ENCODE peak calls at places on chromosome 16, in eight cellular contexts. One of them, this sample, is unnamed.

GRCh38 chr16:20676867-20677266 is 20.6 kb downstream of the ACSM1 start:
- DNase-seq in substantia nigra: no peak
- DNase-seq in GM03348: no peak
- DNase-seq in amygdala: no peak
- DNase-seq in Caco-2: no peak
- DNase-seq in iris pigment epithelial cell: no peak
- DNase-seq in C1 segment of cervical spinal cord: no peak
- DNase-seq in AG10803: no peak
- DNase-seq in this sample: no peak

GRCh38 chr16:84754353-84754856 is 54.6 kb downstream of the USP10 start:
- DNase-seq in substantia nigra: peak
- DNase-seq in GM03348: peak
- DNase-seq in amygdala: no peak
- DNase-seq in Caco-2: peak
- DNase-seq in iris pigment epithelial cell: peak
- DNase-seq in C1 segment of cervical spinal cord: peak
- DNase-seq in AG10803: peak
- DNase-seq in this sample: peak

GRCh38 chr16:61233718-61234117 is 802.5 kb downstream of the CDH8 start:
- DNase-seq in substantia nigra: no peak
- DNase-seq in GM03348: no peak
- DNase-seq in amygdala: no peak
- DNase-seq in Caco-2: no peak
- DNase-seq in iris pigment epithelial cell: no peak
- DNase-seq in C1 segment of cervical spinal cord: no peak
- DNase-seq in AG10803: peak
- DNase-seq in this sample: no peak

GRCh38 chr16:11418506-11418905 is 73.2 kb downstream of the RMI2 start:
- DNase-seq in substantia nigra: no peak
- DNase-seq in GM03348: no peak
- DNase-seq in amygdala: no peak
- DNase-seq in Caco-2: no peak
- DNase-seq in iris pigment epithelial cell: no peak
- DNase-seq in C1 segment of cervical spinal cord: no peak
- DNase-seq in AG10803: peak
- DNase-seq in this sample: peak

GRCh38 chr16:474420-475122 is 49.1 kb downstream of the RAB11FIP3 start:
- DNase-seq in substantia nigra: no peak
- DNase-seq in GM03348: no peak
- DNase-seq in amygdala: no peak
- DNase-seq in Caco-2: no peak
- DNase-seq in iris pigment epithelial cell: no peak
- DNase-seq in C1 segment of cervical spinal cord: no peak
- DNase-seq in AG10803: no peak
- DNase-seq in this sample: no peak

GRCh38 chr16:85187002-85187401 is 74.7 kb upstream of the CIBAR2 start:
- DNase-seq in substantia nigra: no peak
- DNase-seq in GM03348: peak
- DNase-seq in amygdala: no peak
- DNase-seq in Caco-2: no peak
- DNase-seq in iris pigment epithelial cell: peak
- DNase-seq in C1 segment of cervical spinal cord: no peak
- DNase-seq in AG10803: peak
- DNase-seq in this sample: peak

GRCh38 chr16:85046957-85047866 is 19.6 kb downstream of the KIAA0513 start:
- DNase-seq in substantia nigra: no peak
- DNase-seq in GM03348: no peak
- DNase-seq in amygdala: no peak
- DNase-seq in Caco-2: no peak
- DNase-seq in iris pigment epithelial cell: no peak
- DNase-seq in C1 segment of cervical spinal cord: no peak
- DNase-seq in AG10803: no peak
- DNase-seq in this sample: no peak

GRCh38 chr16:58511933-58512815 is 3.1 kb upstream of the SETD6 start:
- DNase-seq in substantia nigra: peak
- DNase-seq in GM03348: peak
- DNase-seq in amygdala: no peak
- DNase-seq in Caco-2: peak
- DNase-seq in iris pigment epithelial cell: peak
- DNase-seq in C1 segment of cervical spinal cord: peak
- DNase-seq in AG10803: peak
- DNase-seq in this sample: peak

GRCh38 chr16:27179500-27180072 is 23.7 kb upstream of the KDM8 start:
- DNase-seq in substantia nigra: peak
- DNase-seq in GM03348: peak
- DNase-seq in amygdala: peak
- DNase-seq in Caco-2: peak
- DNase-seq in iris pigment epithelial cell: peak
- DNase-seq in C1 segment of cervical spinal cord: peak
- DNase-seq in AG10803: peak
- DNase-seq in this sample: peak

GRCh38 chr16:70160821-70161220 is 12.8 kb upstream of the CLEC18C start:
- DNase-seq in substantia nigra: no peak
- DNase-seq in GM03348: no peak
- DNase-seq in amygdala: no peak
- DNase-seq in Caco-2: no peak
- DNase-seq in iris pigment epithelial cell: no peak
- DNase-seq in C1 segment of cervical spinal cord: no peak
- DNase-seq in AG10803: no peak
- DNase-seq in this sample: no peak

GRCh38 chr16:56990407-56991286 is 1.3 kb downstream of the NLRC5 start:
- DNase-seq in substantia nigra: no peak
- DNase-seq in GM03348: no peak
- DNase-seq in amygdala: no peak
- DNase-seq in Caco-2: no peak
- DNase-seq in iris pigment epithelial cell: no peak
- DNase-seq in C1 segment of cervical spinal cord: no peak
- DNase-seq in AG10803: no peak
- DNase-seq in this sample: no peak

GRCh38 chr16:80994451-80994850 is 12.2 kb downstream of the CMC2 start:
- DNase-seq in substantia nigra: no peak
- DNase-seq in GM03348: no peak
- DNase-seq in amygdala: no peak
- DNase-seq in Caco-2: no peak
- DNase-seq in iris pigment epithelial cell: peak
- DNase-seq in C1 segment of cervical spinal cord: no peak
- DNase-seq in AG10803: no peak
- DNase-seq in this sample: peak

GRCh38 chr16:88012360-88012759 is 61.1 kb downstream of the BANP start:
- DNase-seq in substantia nigra: no peak
- DNase-seq in GM03348: no peak
- DNase-seq in amygdala: no peak
- DNase-seq in Caco-2: no peak
- DNase-seq in iris pigment epithelial cell: no peak
- DNase-seq in C1 segment of cervical spinal cord: no peak
- DNase-seq in AG10803: no peak
- DNase-seq in this sample: no peak

GRCh38 chr16:73140944-73141343 is 93.0 kb upstream of the ZFHX3 start:
- DNase-seq in substantia nigra: no peak
- DNase-seq in GM03348: no peak
- DNase-seq in amygdala: no peak
- DNase-seq in Caco-2: no peak
- DNase-seq in iris pigment epithelial cell: peak
- DNase-seq in C1 segment of cervical spinal cord: no peak
- DNase-seq in AG10803: peak
- DNase-seq in this sample: peak

GRCh38 chr16:3173892-3174617 is 13.9 kb upstream of the OR1F1 start:
- DNase-seq in substantia nigra: no peak
- DNase-seq in GM03348: no peak
- DNase-seq in amygdala: no peak
- DNase-seq in Caco-2: no peak
- DNase-seq in iris pigment epithelial cell: no peak
- DNase-seq in C1 segment of cervical spinal cord: no peak
- DNase-seq in AG10803: no peak
- DNase-seq in this sample: no peak

GRCh38 chr16:11621920-11622651 is 35.4 kb upstream of the LITAF start:
- DNase-seq in substantia nigra: no peak
- DNase-seq in GM03348: peak
- DNase-seq in amygdala: no peak
- DNase-seq in Caco-2: no peak
- DNase-seq in iris pigment epithelial cell: no peak
- DNase-seq in C1 segment of cervical spinal cord: no peak
- DNase-seq in AG10803: no peak
- DNase-seq in this sample: no peak

GRCh38 chr16:51839697-51840462 is 688.8 kb upstream of the SALL1 start:
- DNase-seq in substantia nigra: no peak
- DNase-seq in GM03348: no peak
- DNase-seq in amygdala: no peak
- DNase-seq in Caco-2: no peak
- DNase-seq in iris pigment epithelial cell: peak
- DNase-seq in C1 segment of cervical spinal cord: no peak
- DNase-seq in AG10803: peak
- DNase-seq in this sample: peak